ENCODE peak calls at places on chromosomes 12 and 14, in ten cellular contexts. T is CD4-positive, alpha-beta T cell; O is memory B cell; Z is NCI-H460; K is GDM1; U is Peyer's patch; F is gastrocnemius medialis; J is left ventricle myocardium inferior; W is activated CD4-positive, alpha-beta T cell treated with anti-CD3 and anti-CD28 coated beads for 24 hours; I is NCI-H82. E is an unnamed sample.

GRCh38 chr12:80033457-80033856 is 65.9 kb upstream of the OTOGL start:
- DNase-seq in T (no peak), O (no peak), Z (no peak), K (no peak), U (no peak), F (no peak), J (no peak), W (no peak), I (peak), E (no peak)

GRCh38 chr12:6306151-6306550 is 4.3 kb upstream of the PLEKHG6 start:
- DNase-seq in T (no peak), O (no peak), Z (no peak), K (no peak), U (no peak), F (no peak), J (no peak), W (no peak), I (no peak), E (no peak)

GRCh38 chr12:111754671-111755070 is 12.1 kb upstream of the ALDH2 start:
- DNase-seq in T (no peak), O (no peak), Z (no peak), K (no peak), U (no peak), F (peak), J (peak), W (no peak), I (no peak), E (no peak)

GRCh38 chr12:52629251-52630103 is 11.1 kb upstream of the KRT73 start:
- DNase-seq in T (no peak), O (peak), Z (no peak), K (no peak), U (no peak), F (no peak), J (no peak), W (no peak), I (no peak), E (no peak)

GRCh38 chr14:90427848-90428426 is 31.1 kb downstream of the CALM1 start:
- DNase-seq in T (no peak), O (no peak), Z (no peak), K (no peak), U (no peak), F (no peak), J (peak), W (no peak), I (no peak), E (no peak)

GRCh38 chr12:28130625-28131598 is 59.3 kb upstream of the CCDC91 start:
- DNase-seq in T (no peak), O (no peak), Z (peak), K (no peak), U (no peak), F (no peak), J (peak), W (no peak), I (no peak), E (no peak)

GRCh38 chr12:70640901-70641300 is 3.7 kb upstream of the PTPRB start:
- DNase-seq in T (no peak), O (no peak), Z (no peak), K (no peak), U (no peak), F (no peak), J (no peak), W (no peak), I (no peak), E (no peak)

GRCh38 chr12:108616941-108617858 is 16.5 kb downstream of the SELPLG start:
- DNase-seq in T (peak), O (peak), Z (no peak), K (peak), U (peak), F (no peak), J (peak), W (peak), I (no peak), E (no peak)

GRCh38 chr14:24037658-24038037 is 14.2 kb upstream of the CARMIL3 start:
- DNase-seq in T (no peak), O (no peak), Z (no peak), K (no peak), U (no peak), F (no peak), J (no peak), W (no peak), I (no peak), E (no peak)

GRCh38 chr14:54011001-54011400 is 54.4 kb upstream of the BMP4 start:
- DNase-seq in T (no peak), O (no peak), Z (no peak), K (no peak), U (no peak), F (no peak), J (no peak), W (no peak), I (no peak), E (no peak)

GRCh38 chr12:108576660-108577234 is 14.4 kb downstream of the ISCU start:
- DNase-seq in T (no peak), O (no peak), Z (no peak), K (no peak), U (peak), F (peak), J (no peak), W (no peak), I (no peak), E (peak)